ENCODE peak calls at places on chromosomes 7 and 10, in four cellular contexts. I is GM12878, K is K562, D is HepG2. M is an unnamed sample.

GRCh38 chr10:132068431-132069121 is 2.8 kb downstream of the JAKMIP3 start:
- DNase-seq in D (no peak), K (no peak), I (no peak), M (no peak)

GRCh38 chr10:76675951-76676587 is 961.5 kb downstream of the KCNMA1 start:
- DNase-seq in D (no peak), K (no peak), I (no peak), M (no peak)

GRCh38 chr7:42263971-42264370 is 27.0 kb upstream of the GLI3 start:
- DNase-seq in D (no peak), I (no peak), K (no peak), M (no peak)

GRCh38 chr10:34761443-34761842 is 53.7 kb downstream of the PARD3 start:
- DNase-seq in D (no peak), K (no peak), I (no peak), M (no peak)

GRCh38 chr10:133258066-133258817 is 18.4 kb downstream of the ADAM8 start:
- DNase-seq in K (no peak), I (no peak), D (no peak), M (no peak)

GRCh38 chr7:38506756-38507155 is 124.4 kb downstream of the AMPH start:
- DNase-seq in D (no peak), K (no peak), I (no peak), M (no peak)

GRCh38 chr10:124742418-124743187 is 1.6 kb downstream of the FAM53B start:
- DNase-seq in I (no peak), D (peak), K (peak), M (no peak)

GRCh38 chr10:33463011-33463410 is 128.5 kb upstream of the NRP1 start:
- DNase-seq in I (no peak), K (no peak), D (no peak), M (no peak)

GRCh38 chr10:103660364-103661197 is 167.1 kb downstream of the NEURL1 start:
- DNase-seq in D (peak), I (no peak), K (no peak), M (no peak)

GRCh38 chr10:60380781-60381180 is 8.9 kb downstream of the ANK3 start:
- DNase-seq in K (no peak), D (no peak), I (no peak), M (no peak)

GRCh38 chr7:80142853-80143580 is 8.4 kb downstream of the GNAI1 start:
- DNase-seq in I (no peak), D (no peak), K (no peak), M (no peak)

GRCh38 chr10:86291616-86292340 is 74.8 kb downstream of the GRID1 start:
- DNase-seq in I (no peak), K (no peak), D (no peak), M (peak)

GRCh38 chr10:31928531-31929259 is at the start of gene ARHGAP12:
- DNase-seq in K (peak), D (peak), I (no peak), M (peak)

GRCh38 chr10:110504111-110504735 is 6.5 kb downstream of the DUSP5 start:
- DNase-seq in D (no peak), I (peak), K (no peak), M (no peak)

GRCh38 chr7:116554436-116554835 is 29.6 kb downstream of the CAV1 start:
- DNase-seq in K (no peak), I (no peak), D (no peak), M (no peak)

GRCh38 chr7:116545411-116545993 is 20.7 kb downstream of the CAV1 start:
- DNase-seq in D (no peak), I (no peak), K (no peak), M (no peak)

GRCh38 chr7:102044984-102045673 is 227.7 kb downstream of the CUX1 start:
- DNase-seq in D (no peak), I (no peak), K (no peak), M (no peak)

GRCh38 chr7:34677491-34677890 is 19.5 kb downstream of the NPSR1 start:
- DNase-seq in K (no peak), D (no peak), I (no peak), M (no peak)

GRCh38 chr7:150901160-150902035 is 49.1 kb downstream of the AOC1 start:
- DNase-seq in D (no peak), I (no peak), K (peak), M (no peak)

GRCh38 chr10:91156196-91156595 is 64.3 kb upstream of the PCGF5 start:
- DNase-seq in I (no peak), K (no peak), D (no peak), M (no peak)

GRCh38 chr10:119447421-119447820 is 95.1 kb downstream of the RGS10 start:
- DNase-seq in I (no peak), D (no peak), K (no peak), M (no peak)

GRCh38 chr7:70621954-70622596 is 509.9 kb upstream of the GALNT17 start:
- DNase-seq in D (no peak), I (no peak), K (no peak), M (no peak)

GRCh38 chr10:62380002-62380401 is 5.8 kb downstream of the ZNF365 start:
- DNase-seq in I (no peak), D (peak), K (no peak), M (no peak)

GRCh38 chr7:79471283-79471682 is 17.8 kb upstream of the MAGI2 start:
- DNase-seq in D (no peak), K (no peak), I (no peak), M (no peak)

GRCh38 chr10:118259288-118259906 is 82.7 kb downstream of the FAM204A start:
- DNase-seq in K (peak), I (no peak), D (peak), M (peak)

GRCh38 chr7:128177768-128178550 is 63.1 kb upstream of the LEP start:
- DNase-seq in K (no peak), I (no peak), D (no peak), M (no peak)

GRCh38 chr7:84123903-84124573 is 70.6 kb downstream of the SEMA3A start:
- DNase-seq in I (no peak), D (peak), K (no peak), M (no peak)

GRCh38 chr10:86346794-86347665 is 19.6 kb downstream of the GRID1 start:
- DNase-seq in I (no peak), D (no peak), K (no peak), M (no peak)

GRCh38 chr7:138579671-138580070 is 119.6 kb downstream of the TRIM24 start:
- DNase-seq in D (no peak), K (no peak), I (no peak), M (no peak)

GRCh38 chr10:100008142-100008522 is 1.6 kb downstream of the DNMBP start:
- DNase-seq in K (peak), D (no peak), I (no peak), M (no peak)

GRCh38 chr10:119030421-119031250 is 1.1 kb downstream of the NANOS1 start:
- DNase-seq in D (peak), K (peak), I (peak), M (peak)

GRCh38 chr10:13873201-13873600 is 286.4 kb downstream of the PRPF18 start:
- DNase-seq in K (no peak), D (no peak), I (no peak), M (no peak)

GRCh38 chr7:25235471-25235870 is 7.2 kb upstream of the NPVF start:
- DNase-seq in K (no peak), D (no peak), I (no peak), M (no peak)

GRCh38 chr7:130989006-130989795 is 255.2 kb upstream of the KLF14 start:
- DNase-seq in K (no peak), D (no peak), I (no peak), M (no peak)

GRCh38 chr7:130987092-130987491 is 253.1 kb upstream of the KLF14 start:
- DNase-seq in D (peak), I (no peak), K (no peak), M (no peak)

GRCh38 chr7:130993671-130994365 is 259.8 kb upstream of the KLF14 start:
- DNase-seq in D (no peak), K (no peak), I (no peak), M (no peak)

GRCh38 chr7:130988443-130988842 is 254.4 kb upstream of the KLF14 start:
- DNase-seq in I (no peak), K (no peak), D (no peak), M (no peak)

DNA sequence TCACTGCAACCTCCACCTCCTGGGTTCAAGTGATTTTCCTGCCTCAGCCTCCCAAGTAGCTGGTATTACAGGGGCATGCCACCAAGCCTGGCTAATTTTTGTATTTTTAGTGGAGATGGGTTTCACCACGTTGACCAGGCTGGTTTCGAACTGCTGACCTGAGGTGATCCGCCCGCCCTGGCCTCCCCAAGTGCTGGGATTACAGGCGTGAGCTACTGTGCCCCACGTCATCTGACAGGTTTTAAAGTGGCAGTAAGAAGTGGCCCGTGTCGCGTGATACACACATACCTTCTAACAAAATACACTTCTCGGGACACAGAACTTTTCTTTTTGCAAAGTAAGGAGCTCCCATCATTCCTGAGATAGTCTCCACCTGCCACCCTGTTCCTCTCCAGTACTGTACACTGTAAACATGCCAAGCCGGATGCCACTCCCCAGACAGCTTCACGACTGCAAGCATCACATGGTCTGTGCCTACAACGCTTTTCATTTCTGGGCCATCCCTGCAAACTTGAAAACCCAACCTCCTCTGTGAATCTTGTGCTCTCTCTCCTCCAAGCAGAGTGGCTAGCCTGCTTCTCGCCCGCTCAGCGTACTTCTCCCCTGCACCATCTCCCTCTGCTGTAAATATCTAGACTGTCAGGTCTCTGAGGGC is 256.3 kb upstream of the KLF14 start:
- DNase-seq in K (no peak), I (no peak), D (no peak), M (no peak)
- TF ChIP-seq TCF7 in K (no peak), I (no peak), D (no peak), M (no peak)

GRCh38 chr7:28778781-28779180 is 179.3 kb downstream of the TRIL start:
- DNase-seq in D (no peak), I (no peak), K (no peak), M (no peak)
- TF ChIP-seq TCF7 in D (no peak), I (no peak), K (no peak), M (no peak)

GRCh38 chr7:22802426-22802825 is 20.2 kb downstream of the TOMM7 start:
- DNase-seq in I (no peak), D (no peak), K (no peak), M (peak)

GRCh38 chr7:22806754-22807153 is 15.9 kb downstream of the TOMM7 start:
- DNase-seq in K (no peak), I (no peak), D (no peak), M (no peak)

GRCh38 chr7:22808140-22808539 is 14.5 kb downstream of the TOMM7 start:
- DNase-seq in K (no peak), D (no peak), I (no peak), M (no peak)

GRCh38 chr7:22801907-22802306 is 20.7 kb downstream of the TOMM7 start:
- DNase-seq in D (peak), K (no peak), I (no peak), M (peak)

GRCh38 chr7:22805227-22805626 is 17.4 kb downstream of the TOMM7 start:
- DNase-seq in I (no peak), D (no peak), K (no peak), M (no peak)
- TF ChIP-seq TCF7 in I (no peak), D (no peak), K (no peak), M (no peak)

DNA sequence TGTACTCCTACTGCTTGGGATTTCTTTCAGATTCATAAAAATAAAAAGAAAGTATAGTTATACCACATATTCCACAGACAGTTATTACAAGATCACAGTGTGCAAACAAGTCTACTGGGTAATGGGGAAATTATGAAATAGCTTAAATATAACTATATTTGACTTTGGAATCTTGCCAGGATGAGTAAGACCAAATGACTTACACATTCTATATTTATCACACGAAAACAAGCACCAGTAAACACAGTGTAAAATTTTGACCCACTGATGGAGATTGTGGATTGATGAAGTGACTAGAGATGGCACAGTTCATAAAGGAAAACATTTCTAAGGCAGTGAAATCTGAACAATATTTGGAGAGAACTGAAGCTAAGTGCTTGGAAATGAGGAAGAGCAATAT is 339.7 kb downstream of the THSD7A start:
- DNase-seq in D (no peak), I (no peak), K (no peak), M (no peak)
- TF ChIP-seq TCF7 in D (no peak), I (no peak), K (no peak), M (no peak)